ENCODE peak calls at places on chromosomes 7 and 10, in ten cellular contexts. Z, C, F, I, S, L, B, M, R and D are unnamed samples.

GRCh38 chr7:8082762-8083161 is 114.2 kb downstream of the GLCCI1 start:
- DNase-seq in Z (no peak), C (no peak), F (no peak), I (no peak), S (no peak), L (no peak), B (no peak), M (no peak), R (no peak), D (no peak)

GRCh38 chr7:78720066-78720465 is 733.4 kb downstream of the MAGI2 start:
- DNase-seq in Z (no peak), C (no peak), F (no peak), I (no peak), S (no peak), L (no peak), B (no peak), M (no peak), R (no peak), D (no peak)

GRCh38 chr7:30764030-30764991 is 6.9 kb upstream of the MINDY4 start:
- DNase-seq in Z (no peak), C (peak), F (no peak), I (peak), S (no peak), L (no peak), B (no peak), M (no peak), R (no peak), D (no peak)

GRCh38 chr10:74947781-74948401 is 121.5 kb downstream of the KAT6B start:
- DNase-seq in Z (no peak), C (no peak), F (no peak), I (no peak), S (no peak), L (no peak), B (no peak), M (peak), R (no peak), D (no peak)

GRCh38 chr7:77327067-77327931 is 88.8 kb downstream of the GSAP start:
- DNase-seq in Z (no peak), C (peak), F (peak), I (peak), S (peak), L (peak), B (no peak), M (no peak), R (no peak), D (no peak)

GRCh38 chr7:112726076-112726475 is 64.1 kb downstream of the TMEM168 start:
- DNase-seq in Z (no peak), C (no peak), F (no peak), I (no peak), S (no peak), L (no peak), B (no peak), M (no peak), R (no peak), D (no peak)

GRCh38 chr7:27123477-27124053 is 7.0 kb downstream of the HOXA4 start:
- DNase-seq in Z (no peak), C (peak), F (no peak), I (no peak), S (no peak), L (no peak), B (no peak), M (no peak), R (no peak), D (no peak)

GRCh38 chr7:116710764-116711452 is 38.9 kb downstream of the MET start:
- DNase-seq in Z (no peak), C (no peak), F (no peak), I (no peak), S (no peak), L (no peak), B (no peak), M (peak), R (no peak), D (no peak)

GRCh38 chr10:82288461-82288881 is 413.5 kb downstream of the NRG3 start:
- DNase-seq in Z (no peak), C (no peak), F (no peak), I (peak), S (no peak), L (no peak), B (no peak), M (no peak), R (no peak), D (no peak)

GRCh38 chr7:136953386-136953785 is 84.9 kb downstream of the CHRM2 start:
- DNase-seq in Z (no peak), C (no peak), F (no peak), I (peak), S (no peak), L (no peak), B (no peak), M (no peak), R (no peak), D (no peak)

GRCh38 chr7:140404565-140405080 is 765 bp downstream of the RAB19 start:
- DNase-seq in Z (no peak), C (no peak), F (no peak), I (no peak), S (no peak), L (no peak), B (no peak), M (no peak), R (no peak), D (no peak)